ENCODE peak calls at places on chromosomes 13 and 19, in eight cellular contexts. P is cardiac muscle cell; N is fibroblast of lung; K is NCI-H1417; F is activated T-helper 1 cell treated with Interleukin-2 at 50 U/mL for 16 hours; T is anterior cingulate cortex; Z is naive thymus-derived CD8-positive, alpha-beta T cell; C is activated naive CD4-positive, alpha-beta T cell treated with anti-CD3 and anti-CD28 coated beads for 36 hours. M is an unnamed sample.

GRCh38 chr13:21557995-21558394 is 46.0 kb downstream of the MICU2 start:
- DNase-seq in P (peak), N (peak), K (no peak), F (no peak), T (no peak), Z (no peak), C (peak), M (peak)

GRCh38 chr13:100399455-100399854 is 189.1 kb downstream of the GGACT start:
- DNase-seq in P (no peak), N (no peak), K (no peak), F (no peak), T (no peak), Z (no peak), C (no peak), M (no peak)

GRCh38 chr13:24741016-24741662 is 22.8 kb upstream of the RNF17 start:
- DNase-seq in P (no peak), N (no peak), K (no peak), F (no peak), T (no peak), Z (no peak), C (no peak), M (peak)

GRCh38 chr13:93151277-93151676 is 75.3 kb upstream of the GPC6 start:
- DNase-seq in P (peak), N (peak), K (no peak), F (no peak), T (no peak), Z (no peak), C (no peak), M (no peak)

GRCh38 chr13:45630791-45631190 is 15.3 kb upstream of the ERICH6B start:
- DNase-seq in P (no peak), N (peak), K (no peak), F (no peak), T (no peak), Z (no peak), C (no peak), M (no peak)

GRCh38 chr13:111954681-111955411 is 112.1 kb upstream of the SOX1 start:
- DNase-seq in P (no peak), N (no peak), K (no peak), F (no peak), T (no peak), Z (no peak), C (no peak), M (no peak)

GRCh38 chr19:48702701-48703100 is 6.9 kb downstream of the FUT2 start:
- DNase-seq in P (no peak), N (no peak), K (no peak), F (no peak), T (no peak), Z (no peak), C (no peak), M (no peak)

GRCh38 chr13:99431927-99432636 is 69.2 kb upstream of the TM9SF2 start:
- DNase-seq in P (no peak), N (no peak), K (no peak), F (no peak), T (no peak), Z (no peak), C (no peak), M (no peak)

GRCh38 chr13:23518231-23518630 is 52.0 kb upstream of the TNFRSF19 start:
- DNase-seq in P (no peak), N (no peak), K (no peak), F (no peak), T (no peak), Z (no peak), C (no peak), M (no peak)

GRCh38 chr13:63026285-63026797 is 1610.7 kb upstream of the PCDH20 start:
- DNase-seq in P (no peak), N (no peak), K (no peak), F (no peak), T (no peak), Z (no peak), C (no peak), M (no peak)

GRCh38 chr13:75421987-75422386 is 60.0 kb downstream of the TBC1D4 start:
- DNase-seq in P (peak), N (no peak), K (no peak), F (no peak), T (no peak), Z (no peak), C (no peak), M (no peak)

GRCh38 chr13:110137677-110138008 is 169.3 kb downstream of the COL4A1 start:
- DNase-seq in P (peak), N (no peak), K (peak), F (no peak), T (no peak), Z (no peak), C (peak), M (peak)

GRCh38 chr13:29771247-29771646 is 79.2 kb downstream of the UBL3 start:
- DNase-seq in P (peak), N (peak), K (peak), F (no peak), T (no peak), Z (no peak), C (no peak), M (peak)

GRCh38 chr19:29378543-29379105 is 147.2 kb upstream of the VSTM2B start:
- DNase-seq in P (no peak), N (no peak), K (no peak), F (no peak), T (no peak), Z (no peak), C (no peak), M (no peak)

GRCh38 chr19:5200844-5201243 is 139.8 kb downstream of the PTPRS start:
- DNase-seq in P (no peak), N (no peak), K (no peak), F (no peak), T (no peak), Z (no peak), C (no peak), M (no peak)

GRCh38 chr13:63206431-63206830 is 1790.8 kb upstream of the PCDH20 start:
- DNase-seq in P (no peak), N (peak), K (no peak), F (no peak), T (no peak), Z (no peak), C (no peak), M (no peak)

GRCh38 chr13:42071667-42072419 is 23.4 kb downstream of the DGKH start:
- DNase-seq in P (peak), N (peak), K (no peak), F (no peak), T (no peak), Z (no peak), C (no peak), M (no peak)

GRCh38 chr13:30107126-30107525 is 200.2 kb downstream of the KATNAL1 start:
- DNase-seq in P (no peak), N (no peak), K (no peak), F (no peak), T (no peak), Z (no peak), C (no peak), M (no peak)

GRCh38 chr13:19967619-19968018 is 9.1 kb downstream of the ZMYM2 start:
- DNase-seq in P (peak), N (no peak), K (no peak), F (no peak), T (no peak), Z (no peak), C (no peak), M (no peak)

GRCh38 chr13:76014618-76015315 is 378.6 kb downstream of the LMO7 start:
- DNase-seq in P (peak), N (peak), K (no peak), F (no peak), T (no peak), Z (no peak), C (no peak), M (no peak)

GRCh38 chr19:48548253-48548911 is 3.6 kb upstream of the SULT2B1 start:
- DNase-seq in P (no peak), N (no peak), K (no peak), F (no peak), T (no peak), Z (no peak), C (no peak), M (no peak)

GRCh38 chr19:52542984-52543664 is 15.7 kb downstream of the ZNF808 start:
- DNase-seq in P (no peak), N (peak), K (no peak), F (no peak), T (no peak), Z (no peak), C (peak), M (no peak)

GRCh38 chr19:15379996-15380647 is 535 bp upstream of the AKAP8 start:
- DNase-seq in P (peak), N (peak), K (peak), F (no peak), T (no peak), Z (no peak), C (peak), M (peak)

GRCh38 chr19:49421039-49421877 is 2.0 kb downstream of the PTH2 start:
- DNase-seq in P (peak), N (peak), K (peak), F (no peak), T (no peak), Z (no peak), C (peak), M (no peak)

GRCh38 chr19:5138606-5139594 is 170.0 kb downstream of the KDM4B start:
- DNase-seq in P (peak), N (peak), K (no peak), F (peak), T (peak), Z (peak), C (peak), M (no peak)

GRCh38 chr13:39910833-39911232 is 255.4 kb downstream of the COG6 start:
- DNase-seq in P (peak), N (peak), K (no peak), F (no peak), T (no peak), Z (no peak), C (no peak), M (no peak)

GRCh38 chr13:67101730-67102467 is 128.2 kb downstream of the PCDH9 start:
- DNase-seq in P (no peak), N (peak), K (no peak), F (no peak), T (no peak), Z (no peak), C (no peak), M (peak)

GRCh38 chr13:44906758-44907157 is 82.5 kb downstream of the NUFIP1 start:
- DNase-seq in P (peak), N (peak), K (no peak), F (no peak), T (peak), Z (no peak), C (no peak), M (no peak)

GRCh38 chr19:1232231-1232637 is 5.6 kb downstream of the CBARP start:
- DNase-seq in P (no peak), N (no peak), K (no peak), F (no peak), T (no peak), Z (no peak), C (no peak), M (no peak)

M was measured in ACHN.